ENCODE peak calls at places on chromosome 7, in seven cellular contexts. One of them, this sample, is unnamed.

GRCh38 chr7:22357311-22358175 is 589 bp upstream of the RAPGEF5 start:
- DNase-seq in PC-9: no peak
- DNase-seq in tibial artery: no peak
- DNase-seq in IMR-90: peak
- DNase-seq in epithelial cell of proximal tubule: peak
- DNase-seq in cardiac muscle cell: peak
- DNase-seq in Panc1: peak
- DNase-seq in this sample: no peak

GRCh38 chr7:43586251-43586900 is 3.5 kb downstream of the STK17A start:
- DNase-seq in tibial artery: no peak
- DNase-seq in cardiac muscle cell: no peak
- DNase-seq in Panc1: no peak
- DNase-seq in PC-9: no peak
- DNase-seq in IMR-90: peak
- DNase-seq in epithelial cell of proximal tubule: no peak
- DNase-seq in this sample: peak

GRCh38 chr7:129073738-129074137 is 18.8 kb upstream of the TNPO3 start:
- DNase-seq in epithelial cell of proximal tubule: no peak
- DNase-seq in IMR-90: no peak
- DNase-seq in Panc1: no peak
- DNase-seq in cardiac muscle cell: no peak
- DNase-seq in PC-9: no peak
- DNase-seq in tibial artery: no peak
- DNase-seq in this sample: no peak

GRCh38 chr7:28411876-28412662 is at the start of gene CREB5:
- DNase-seq in Panc1: no peak
- DNase-seq in PC-9: no peak
- DNase-seq in cardiac muscle cell: no peak
- DNase-seq in epithelial cell of proximal tubule: no peak
- DNase-seq in tibial artery: no peak
- DNase-seq in IMR-90: peak
- DNase-seq in this sample: no peak

GRCh38 chr7:100247152-100247757 is 27.5 kb downstream of the PVRIG start:
- DNase-seq in tibial artery: no peak
- DNase-seq in Panc1: peak
- DNase-seq in cardiac muscle cell: peak
- DNase-seq in epithelial cell of proximal tubule: no peak
- DNase-seq in PC-9: peak
- DNase-seq in IMR-90: peak
- DNase-seq in this sample: no peak

GRCh38 chr7:140681766-140682165 is 9.0 kb downstream of the ADCK2 start:
- DNase-seq in cardiac muscle cell: no peak
- DNase-seq in IMR-90: no peak
- DNase-seq in PC-9: no peak
- DNase-seq in tibial artery: no peak
- DNase-seq in epithelial cell of proximal tubule: no peak
- DNase-seq in Panc1: no peak
- DNase-seq in this sample: no peak

GRCh38 chr7:142024547-142024946 is 28.9 kb downstream of the MGAM start:
- DNase-seq in PC-9: no peak
- DNase-seq in IMR-90: no peak
- DNase-seq in tibial artery: no peak
- DNase-seq in epithelial cell of proximal tubule: no peak
- DNase-seq in cardiac muscle cell: no peak
- DNase-seq in Panc1: no peak
- DNase-seq in this sample: no peak

GRCh38 chr7:28407643-28408042 is 4.7 kb upstream of the CREB5 start:
- DNase-seq in epithelial cell of proximal tubule: no peak
- DNase-seq in cardiac muscle cell: peak
- DNase-seq in PC-9: no peak
- DNase-seq in IMR-90: peak
- DNase-seq in Panc1: no peak
- DNase-seq in tibial artery: peak
- DNase-seq in this sample: no peak

GRCh38 chr7:5711419-5711818 is 70.0 kb downstream of the RNF216 start:
- DNase-seq in cardiac muscle cell: no peak
- DNase-seq in tibial artery: no peak
- DNase-seq in Panc1: no peak
- DNase-seq in PC-9: no peak
- DNase-seq in epithelial cell of proximal tubule: no peak
- DNase-seq in IMR-90: no peak
- DNase-seq in this sample: no peak

GRCh38 chr7:128322040-128322643 is 21.6 kb downstream of the RBM28 start:
- DNase-seq in IMR-90: peak
- DNase-seq in epithelial cell of proximal tubule: no peak
- DNase-seq in Panc1: peak
- DNase-seq in PC-9: peak
- DNase-seq in tibial artery: no peak
- DNase-seq in cardiac muscle cell: peak
- DNase-seq in this sample: no peak

GRCh38 chr7:70416611-70417010 is 715.3 kb upstream of the GALNT17 start:
- DNase-seq in cardiac muscle cell: no peak
- DNase-seq in IMR-90: no peak
- DNase-seq in Panc1: no peak
- DNase-seq in PC-9: no peak
- DNase-seq in tibial artery: no peak
- DNase-seq in epithelial cell of proximal tubule: no peak
- DNase-seq in this sample: peak

GRCh38 chr7:36167403-36168050 is 14.5 kb downstream of the EEPD1 start:
- DNase-seq in IMR-90: no peak
- DNase-seq in cardiac muscle cell: no peak
- DNase-seq in tibial artery: no peak
- DNase-seq in PC-9: no peak
- DNase-seq in Panc1: no peak
- DNase-seq in epithelial cell of proximal tubule: no peak
- DNase-seq in this sample: no peak

GRCh38 chr7:104341545-104341944 is 13.1 kb downstream of the LHFPL3 start:
- DNase-seq in IMR-90: no peak
- DNase-seq in cardiac muscle cell: no peak
- DNase-seq in epithelial cell of proximal tubule: no peak
- DNase-seq in PC-9: no peak
- DNase-seq in Panc1: no peak
- DNase-seq in tibial artery: no peak
- DNase-seq in this sample: no peak

GRCh38 chr7:83996879-83997278 is 197.7 kb downstream of the SEMA3A start:
- DNase-seq in epithelial cell of proximal tubule: no peak
- DNase-seq in PC-9: no peak
- DNase-seq in tibial artery: no peak
- DNase-seq in IMR-90: peak
- DNase-seq in cardiac muscle cell: no peak
- DNase-seq in Panc1: no peak
- DNase-seq in this sample: no peak

GRCh38 chr7:158023563-158024350 is 563.9 kb downstream of the PTPRN2 start:
- DNase-seq in epithelial cell of proximal tubule: no peak
- DNase-seq in Panc1: no peak
- DNase-seq in IMR-90: no peak
- DNase-seq in tibial artery: no peak
- DNase-seq in cardiac muscle cell: no peak
- DNase-seq in PC-9: no peak
- DNase-seq in this sample: no peak

DNA sequence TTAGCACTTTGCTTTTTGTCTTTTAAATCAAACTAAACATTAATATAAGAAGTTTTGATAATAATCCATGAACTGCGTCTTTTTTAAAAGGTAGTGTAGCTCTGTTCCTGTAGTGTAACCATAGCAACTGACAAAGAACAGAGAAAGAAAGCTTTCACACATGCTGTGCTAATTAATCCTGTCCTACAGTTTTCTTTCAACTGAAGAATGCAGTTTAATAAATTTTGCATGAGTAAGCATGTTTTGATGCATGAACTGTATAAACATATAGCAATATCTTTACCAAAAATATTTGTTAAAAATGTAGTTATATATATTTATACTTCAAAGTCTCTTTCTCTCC is 311.6 kb upstream of the FZD1 start:
- DNase-seq in PC-9: no peak
- DNase-seq in cardiac muscle cell: no peak
- DNase-seq in IMR-90: no peak
- DNase-seq in epithelial cell of proximal tubule: no peak
- DNase-seq in Panc1: no peak
- DNase-seq in tibial artery: no peak
- DNase-seq in this sample: no peak
- H3K4me3 ChIP-seq in PC-9: no peak
- H3K4me3 ChIP-seq in cardiac muscle cell: no peak
- H3K4me3 ChIP-seq in IMR-90: no peak
- H3K4me3 ChIP-seq in epithelial cell of proximal tubule: no peak
- H3K4me3 ChIP-seq in Panc1: no peak
- H3K4me3 ChIP-seq in tibial artery: no peak
- H3K4me3 ChIP-seq in this sample: no peak

GRCh38 chr7:44772867-44773266 is 23.6 kb upstream of the PPIA start:
- DNase-seq in cardiac muscle cell: no peak
- DNase-seq in Panc1: no peak
- DNase-seq in tibial artery: no peak
- DNase-seq in PC-9: no peak
- DNase-seq in epithelial cell of proximal tubule: no peak
- DNase-seq in IMR-90: no peak
- DNase-seq in this sample: no peak
- TF ChIP-seq CTCF in cardiac muscle cell: no peak
- TF ChIP-seq CTCF in Panc1: no peak
- TF ChIP-seq CTCF in tibial artery: no peak
- TF ChIP-seq CTCF in PC-9: no peak
- TF ChIP-seq CTCF in epithelial cell of proximal tubule: peak
- TF ChIP-seq CTCF in IMR-90: no peak
- TF ChIP-seq CTCF in this sample: peak

GRCh38 chr7:121753965-121754364 is 119.0 kb upstream of the PTPRZ1 start:
- DNase-seq in IMR-90: no peak
- DNase-seq in cardiac muscle cell: no peak
- DNase-seq in PC-9: peak
- DNase-seq in Panc1: no peak
- DNase-seq in tibial artery: no peak
- DNase-seq in epithelial cell of proximal tubule: no peak
- DNase-seq in this sample: no peak
- H3K4me3 ChIP-seq in IMR-90: no peak
- H3K4me3 ChIP-seq in cardiac muscle cell: no peak
- H3K4me3 ChIP-seq in PC-9: no peak
- H3K4me3 ChIP-seq in Panc1: no peak
- H3K4me3 ChIP-seq in tibial artery: no peak
- H3K4me3 ChIP-seq in epithelial cell of proximal tubule: no peak
- H3K4me3 ChIP-seq in this sample: no peak

GRCh38 chr7:154474903-154475520 is 422.8 kb downstream of the DPP6 start:
- DNase-seq in Panc1: no peak
- DNase-seq in epithelial cell of proximal tubule: no peak
- DNase-seq in PC-9: no peak
- DNase-seq in cardiac muscle cell: no peak
- DNase-seq in IMR-90: no peak
- DNase-seq in tibial artery: no peak
- DNase-seq in this sample: no peak
- TF ChIP-seq CTCF in Panc1: no peak
- TF ChIP-seq CTCF in epithelial cell of proximal tubule: no peak
- TF ChIP-seq CTCF in PC-9: no peak
- TF ChIP-seq CTCF in cardiac muscle cell: no peak
- TF ChIP-seq CTCF in IMR-90: no peak
- TF ChIP-seq CTCF in tibial artery: no peak
- TF ChIP-seq CTCF in this sample: no peak

GRCh38 chr7:77426521-77427051 is 10.4 kb upstream of the GSAP start:
- DNase-seq in epithelial cell of proximal tubule: no peak
- DNase-seq in Panc1: no peak
- DNase-seq in cardiac muscle cell: peak
- DNase-seq in IMR-90: peak
- DNase-seq in PC-9: no peak
- DNase-seq in tibial artery: no peak
- DNase-seq in this sample: no peak
- H3K4me3 ChIP-seq in epithelial cell of proximal tubule: no peak
- H3K4me3 ChIP-seq in Panc1: no peak
- H3K4me3 ChIP-seq in cardiac muscle cell: no peak
- H3K4me3 ChIP-seq in IMR-90: peak
- H3K4me3 ChIP-seq in PC-9: peak
- H3K4me3 ChIP-seq in tibial artery: no peak
- H3K4me3 ChIP-seq in this sample: no peak

This sample was measured in GM06990.